ENCODE peak calls at places on chromosomes 6 and 20, in four cellular contexts. G, H, M and K are unnamed samples.

GRCh38 chr20:59146801-59147118 is 16.9 kb upstream of the ZNF831 start:
- DNase-seq in M (no peak), H (no peak), G (no peak), K (no peak)

GRCh38 chr20:37624963-37625362 is 68.9 kb upstream of the CTNNBL1 start:
- DNase-seq in M (no peak), H (no peak), G (no peak), K (no peak)

GRCh38 chr6:17995414-17995813 is 8.0 kb upstream of the KIF13A start:
- DNase-seq in G (no peak), M (no peak), H (no peak), K (no peak)

GRCh38 chr6:25171301-25171700 is 107.9 kb upstream of the CARMIL1 start:
- DNase-seq in M (no peak), H (no peak), G (no peak), K (no peak)

GRCh38 chr6:21869085-21869771 is 275.7 kb downstream of the SOX4 start:
- DNase-seq in M (no peak), H (no peak), G (no peak), K (no peak)

GRCh38 chr6:46279874-46280273 is 109.1 kb upstream of the ENPP5 start:
- DNase-seq in H (no peak), M (no peak), G (no peak), K (no peak)

GRCh38 chr20:11849976-11850670 is 67.6 kb upstream of the BTBD3 start:
- DNase-seq in H (no peak), M (no peak), G (no peak), K (no peak)

GRCh38 chr6:39530201-39530759 is 194.9 kb downstream of the KIF6 start:
- DNase-seq in G (no peak), H (no peak), M (no peak), K (no peak)

GRCh38 chr20:62666736-62667529 is 24.6 kb downstream of the SLCO4A1 start:
- DNase-seq in G (no peak), M (no peak), H (no peak), K (peak; percentile 66)

GRCh38 chr6:34146021-34146782 is at the start of gene GRM4:
- DNase-seq in G (no peak), H (no peak), M (peak; percentile 50), K (no peak)

GRCh38 chr20:4876301-4876700 is 125.0 kb downstream of the SLC23A2 start:
- DNase-seq in H (no peak), M (no peak), G (no peak), K (no peak)

GRCh38 chr6:163985710-163986109 is 571.2 kb downstream of the QKI start:
- DNase-seq in H (no peak), G (no peak), M (no peak), K (no peak)

GRCh38 chr6:110363748-110364147 is 5.6 kb upstream of the METTL24 start:
- DNase-seq in H (no peak), M (no peak), G (no peak), K (no peak)

GRCh38 chr6:94041930-94042724 is 622.8 kb upstream of the EPHA7 start:
- DNase-seq in G (no peak), H (no peak), M (no peak), K (no peak)

GRCh38 chr6:119348308-119349040 is 1.1 kb downstream of the MAN1A1 start:
- DNase-seq in G (peak; percentile 11), M (peak; percentile 76), H (peak; percentile 70), K (no peak)

GRCh38 chr20:561437-562231 is 18.0 kb upstream of the CSNK2A1 start:
- DNase-seq in M (no peak), G (peak; percentile 6), H (peak; percentile 73), K (peak; percentile 84)

GRCh38 chr20:8117636-8118413 is 14.2 kb upstream of the PLCB1 start:
- DNase-seq in H (no peak), M (no peak), G (no peak), K (no peak)

GRCh38 chr6:167907837-167908681 is 81.3 kb downstream of the AFDN start:
- DNase-seq in G (no peak), M (no peak), H (peak; percentile 11), K (peak; percentile 58)

GRCh38 chr6:142944126-142945066 is 580 bp downstream of the HIVEP2 start:
- DNase-seq in G (peak; percentile 94), H (peak; percentile 81), M (peak; percentile 97), K (peak; percentile 77)

GRCh38 chr6:169723991-169724553 is at the start of gene PHF10:
- DNase-seq in M (peak; percentile 82), H (peak; percentile 77), G (peak; percentile 31), K (peak; percentile 51)

GRCh38 chr6:134081506-134081905 is 29.1 kb upstream of the SLC2A12 start:
- DNase-seq in H (no peak), M (no peak), G (no peak), K (peak; percentile 37)

GRCh38 chr6:106039836-106040592 is 46.1 kb upstream of the PRDM1 start:
- DNase-seq in H (no peak), G (no peak), M (no peak), K (no peak)

GRCh38 chr20:20489623-20490341 is 121.9 kb downstream of the INSM1 start:
- DNase-seq in H (no peak), G (no peak), M (no peak), K (no peak)

GRCh38 chr6:124742971-124743370 is 219.3 kb upstream of the RNF217 start:
- DNase-seq in G (no peak), H (no peak), M (no peak), K (no peak)

GRCh38 chr6:157172088-157172768 is 151.1 kb downstream of the TMEM242 start:
- DNase-seq in H (no peak), M (no peak), G (no peak), K (peak; percentile 59)

GRCh38 chr6:36351152-36351571 is 14.5 kb upstream of the BNIP5 start:
- DNase-seq in G (no peak), H (no peak), M (no peak), K (no peak)

GRCh38 chr20:62523473-62524203 is 47.8 kb upstream of the GATA5 start:
- DNase-seq in M (no peak), H (no peak), G (peak; percentile 46), K (no peak)

GRCh38 chr20:3843490-3843889 is 3.1 kb upstream of the MAVS start:
- DNase-seq in G (no peak), H (peak; percentile 64), M (no peak), K (no peak)

GRCh38 chr6:2133718-2134310 is 111.6 kb downstream of the GMDS start:
- DNase-seq in H (no peak), M (no peak), G (no peak), K (no peak)

GRCh38 chr6:74973621-74974020 is 232.2 kb downstream of the COL12A1 start:
- DNase-seq in M (no peak), H (no peak), G (no peak), K (no peak)

GRCh38 chr6:7815716-7816115 is 89.8 kb downstream of the BMP6 start:
- DNase-seq in H (no peak), M (no peak), G (no peak), K (no peak)

GRCh38 chr6:149863846-149864577 is at the start of gene LRP11:
- DNase-seq in M (peak; percentile 95), H (peak; percentile 94), G (peak; percentile 80), K (peak; percentile 85)

GRCh38 chr6:125124250-125124777 is 29.3 kb upstream of the TPD52L1 start:
- DNase-seq in H (no peak), M (no peak), G (no peak), K (no peak)

GRCh38 chr20:14568225-14568624 is 230.8 kb upstream of the FLRT3 start:
- DNase-seq in H (no peak), G (no peak), M (no peak), K (no peak)

GRCh38 chr20:4160761-4161305 is 145.5 kb upstream of the RNF24 start:
- DNase-seq in H (no peak), M (peak; percentile 83), G (no peak), K (peak; percentile 87)